ENCODE peak calls at places on chromosomes 2 and 18, in ten cellular contexts. Z, W, Y, H, X, A, G, R, C and F are unnamed samples.

GRCh38 chr2:120299024-120299423 is 46.4 kb downstream of the RALB start:
- DNase-seq in C (no peak), W (no peak), R (no peak), G (no peak), X (no peak), Y (no peak), H (no peak), A (peak; percentile 33), Z (no peak), F (no peak)

GRCh38 chr2:71749671-71750101 is 296.3 kb downstream of the DYSF start:
- DNase-seq in G (no peak), R (peak; percentile 66), Z (peak; percentile 57), X (peak; percentile 40), Y (peak; percentile 71), H (no peak), W (no peak), C (no peak), A (no peak), F (no peak)

GRCh38 chr18:27004056-27004829 is 138.7 kb upstream of the AQP4 start:
- DNase-seq in H (no peak), R (peak; percentile 1), Z (no peak), W (no peak), Y (peak; percentile 0), X (peak; percentile 13), A (no peak), G (no peak), C (no peak), F (no peak)

GRCh38 chr2:2931676-2932075 is 445.9 kb downstream of the EIPR1 start:
- DNase-seq in C (no peak), A (no peak), H (no peak), W (no peak), G (no peak), Y (no peak), Z (no peak), R (no peak), X (no peak), F (no peak)

GRCh38 chr2:84856785-84857184 is 24.1 kb downstream of the TRABD2A start:
- DNase-seq in X (no peak), Z (peak; percentile 29), G (peak; percentile 73), H (no peak), Y (no peak), R (no peak), W (no peak), A (no peak), C (no peak), F (no peak)

GRCh38 chr2:127416486-127417001 is 1.7 kb upstream of the PROC start:
- DNase-seq in Z (no peak), G (no peak), A (peak; percentile 49), R (no peak), X (no peak), Y (peak; percentile 52), H (no peak), C (no peak), W (no peak), F (no peak)

GRCh38 chr2:46876741-46877384 is 38.7 kb downstream of the MCFD2 start:
- DNase-seq in W (no peak), X (peak; percentile 56), R (peak; percentile 72), Y (peak; percentile 81), A (no peak), H (peak; percentile 43), C (peak; percentile 12), G (no peak), Z (no peak), F (no peak)

GRCh38 chr18:59917422-59917821 is 17.6 kb downstream of the PMAIP1 start:
- DNase-seq in A (no peak), Y (no peak), X (peak; percentile 30), G (no peak), C (no peak), H (no peak), Z (peak; percentile 43), W (no peak), R (no peak), F (no peak)

GRCh38 chr2:69659349-69659748 is 15.8 kb upstream of the AAK1 start:
- DNase-seq in H (no peak), X (no peak), W (no peak), Z (no peak), C (no peak), G (no peak), R (no peak), Y (no peak), A (no peak), F (no peak)

GRCh38 chr18:61079714-61080113 is 253.5 kb upstream of the CDH20 start:
- DNase-seq in Y (no peak), G (no peak), R (no peak), H (no peak), X (no peak), W (no peak), A (no peak), Z (no peak), C (no peak), F (no peak)

GRCh38 chr18:59540819-59541218 is 156.4 kb downstream of the CCBE1 start:
- DNase-seq in Z (no peak), Y (peak; percentile 26), X (no peak), C (no peak), G (no peak), H (no peak), A (no peak), R (no peak), W (no peak), F (no peak)

GRCh38 chr2:219851801-219852481 is 224.5 kb downstream of the SLC4A3 start:
- DNase-seq in R (no peak), C (no peak), Z (peak; percentile 84), Y (peak; percentile 74), X (peak; percentile 39), H (no peak), G (no peak), A (no peak), W (no peak), F (no peak)

GRCh38 chr2:10954856-10955818 is 43.4 kb downstream of the KCNF1 start:
- DNase-seq in H (no peak), A (no peak), G (no peak), C (no peak), W (peak; percentile 64), Z (no peak), R (no peak), X (no peak), Y (peak; percentile 23), F (no peak)

GRCh38 chr18:6013101-6013790 is 117.9 kb upstream of the TMEM200C start:
- DNase-seq in Y (no peak), R (no peak), H (no peak), Z (no peak), W (no peak), G (no peak), A (no peak), X (peak; percentile 36), C (no peak), F (no peak)

GRCh38 chr18:25737710-25738251 is 352.6 kb downstream of the SS18 start:
- DNase-seq in C (no peak), H (no peak), G (no peak), W (no peak), R (peak; percentile 74), Y (peak; percentile 99), A (no peak), Z (no peak), X (peak; percentile 89), F (no peak)

GRCh38 chr2:102107741-102108070 is 34.8 kb upstream of the IL1R1 start:
- DNase-seq in W (no peak), Y (no peak), C (no peak), Z (no peak), H (no peak), X (peak; percentile 46), R (no peak), G (no peak), A (no peak), F (no peak)

GRCh38 chr18:57915848-57916596 is 112.9 kb upstream of the ATP8B1 start:
- DNase-seq in A (no peak), R (no peak), X (no peak), Z (no peak), W (no peak), G (peak; percentile 14), Y (peak; percentile 45), C (no peak), H (no peak), F (no peak)

GRCh38 chr18:13791181-13791580 is 32.8 kb upstream of the MC5R start:
- DNase-seq in W (no peak), Z (peak; percentile 26), A (no peak), H (no peak), X (no peak), C (no peak), G (no peak), Y (no peak), R (no peak), F (no peak)

GRCh38 chr18:51668101-51668500 is 470.6 kb upstream of the MEX3C start:
- DNase-seq in Z (peak; percentile 70), R (peak; percentile 9), C (peak; percentile 70), G (peak; percentile 26), W (no peak), H (peak; percentile 81), A (peak; percentile 51), Y (peak; percentile 1), X (peak; percentile 59), F (no peak)

GRCh38 chr2:164847291-164847690 is 5.7 kb upstream of the COBLL1 start:
- DNase-seq in A (no peak), W (no peak), X (no peak), R (no peak), C (no peak), G (no peak), Z (no peak), Y (no peak), H (no peak), F (no peak)

GRCh38 chr2:147884796-147885195 is 40.0 kb downstream of the ACVR2A start:
- DNase-seq in R (no peak), Y (no peak), C (no peak), A (no peak), Z (no peak), G (no peak), W (no peak), H (no peak), X (no peak), F (no peak)

GRCh38 chr2:235499306-235499812 is 5.5 kb downstream of the AGAP1 start:
- DNase-seq in X (no peak), H (no peak), Y (no peak), C (no peak), G (no peak), A (no peak), Z (no peak), W (peak; percentile 56), R (no peak), F (no peak)

GRCh38 chr18:76980663-76981387 is 151.8 kb downstream of the MBP start:
- DNase-seq in A (peak; percentile 37), Z (no peak), W (no peak), C (no peak), G (no peak), H (no peak), Y (no peak), R (no peak), X (no peak), F (no peak)

GRCh38 chr2:44126106-44126797 is 42.4 kb upstream of the PPM1B start:
- DNase-seq in R (no peak), W (no peak), H (no peak), C (no peak), Z (no peak), X (no peak), Y (no peak), G (no peak), A (no peak), F (no peak)

GRCh38 chr2:158995677-158996049 is 27.2 kb downstream of the TANC1 start:
- DNase-seq in C (no peak), G (no peak), Y (no peak), Z (no peak), A (no peak), H (no peak), X (no peak), R (no peak), W (no peak), F (no peak)

GRCh38 chr2:5846881-5847280 is 154.7 kb downstream of the SOX11 start:
- DNase-seq in Y (no peak), G (no peak), Z (no peak), X (no peak), W (no peak), C (no peak), A (no peak), H (no peak), R (no peak), F (no peak)

GRCh38 chr2:88818381-88818780 is 126.9 kb downstream of the RPIA start:
- DNase-seq in Y (no peak), G (no peak), X (no peak), R (no peak), W (no peak), C (no peak), A (no peak), Z (no peak), H (no peak), F (no peak)